ENCODE peak calls at places on chromosomes 3 and 15, in seven cellular contexts. One of them, this sample, is unnamed.

GRCh38 chr3:48352546-48352945 is 19.1 kb upstream of the SPINK8 start:
- DNase-seq in mucosa of descending colon: no peak
- DNase-seq in CD8-positive, alpha-beta T cell: no peak
- DNase-seq in PC-3: no peak
- DNase-seq in cardiac muscle cell: no peak
- DNase-seq in pancreas: no peak
- DNase-seq in left ventricle myocardium inferior: no peak
- DNase-seq in this sample: no peak

GRCh38 chr3:122916580-122916979 is 111.0 kb downstream of the SEMA5B start:
- DNase-seq in CD8-positive, alpha-beta T cell: no peak
- DNase-seq in PC-3: no peak
- DNase-seq in left ventricle myocardium inferior: no peak
- DNase-seq in pancreas: no peak
- DNase-seq in mucosa of descending colon: no peak
- DNase-seq in cardiac muscle cell: no peak
- DNase-seq in this sample: no peak

GRCh38 chr15:99427210-99427609 is 138.6 kb upstream of the MEF2A start:
- DNase-seq in pancreas: no peak
- DNase-seq in PC-3: no peak
- DNase-seq in cardiac muscle cell: no peak
- DNase-seq in CD8-positive, alpha-beta T cell: no peak
- DNase-seq in left ventricle myocardium inferior: no peak
- DNase-seq in mucosa of descending colon: no peak
- DNase-seq in this sample: no peak

GRCh38 chr3:197432407-197433127 is 123.2 kb downstream of the BDH1 start:
- DNase-seq in cardiac muscle cell: peak; percentile 48
- DNase-seq in mucosa of descending colon: no peak
- DNase-seq in CD8-positive, alpha-beta T cell: no peak
- DNase-seq in pancreas: no peak
- DNase-seq in PC-3: no peak
- DNase-seq in left ventricle myocardium inferior: no peak
- DNase-seq in this sample: no peak

GRCh38 chr3:55426486-55426885 is 60.6 kb downstream of the WNT5A start:
- DNase-seq in PC-3: no peak
- DNase-seq in left ventricle myocardium inferior: no peak
- DNase-seq in pancreas: no peak
- DNase-seq in cardiac muscle cell: no peak
- DNase-seq in CD8-positive, alpha-beta T cell: no peak
- DNase-seq in mucosa of descending colon: no peak
- DNase-seq in this sample: no peak

GRCh38 chr15:68040144-68040543 is 14.0 kb upstream of the PIAS1 start:
- DNase-seq in mucosa of descending colon: no peak
- DNase-seq in cardiac muscle cell: no peak
- DNase-seq in CD8-positive, alpha-beta T cell: no peak
- DNase-seq in pancreas: no peak
- DNase-seq in left ventricle myocardium inferior: no peak
- DNase-seq in PC-3: no peak
- DNase-seq in this sample: no peak

GRCh38 chr15:90349072-90349471 is 3.0 kb upstream of the ZNF774 start:
- DNase-seq in PC-3: no peak
- DNase-seq in left ventricle myocardium inferior: no peak
- DNase-seq in cardiac muscle cell: no peak
- DNase-seq in CD8-positive, alpha-beta T cell: no peak
- DNase-seq in pancreas: peak; percentile 39
- DNase-seq in mucosa of descending colon: no peak
- DNase-seq in this sample: no peak

GRCh38 chr15:92617197-92618037 is 38.2 kb downstream of the FAM174B start:
- DNase-seq in PC-3: peak; percentile 77
- DNase-seq in mucosa of descending colon: peak; percentile 76
- DNase-seq in CD8-positive, alpha-beta T cell: no peak
- DNase-seq in left ventricle myocardium inferior: peak; percentile 74
- DNase-seq in pancreas: peak; percentile 87
- DNase-seq in cardiac muscle cell: peak; percentile 93
- DNase-seq in this sample: peak; percentile 94

GRCh38 chr3:30135190-30135589 is 471.2 kb upstream of the TGFBR2 start:
- DNase-seq in left ventricle myocardium inferior: peak; percentile 21
- DNase-seq in PC-3: peak; percentile 48
- DNase-seq in CD8-positive, alpha-beta T cell: no peak
- DNase-seq in cardiac muscle cell: peak; percentile 39
- DNase-seq in pancreas: no peak
- DNase-seq in mucosa of descending colon: no peak
- DNase-seq in this sample: no peak

GRCh38 chr3:197227780-197228574 is 70.4 kb downstream of the DLG1 start:
- DNase-seq in PC-3: no peak
- DNase-seq in left ventricle myocardium inferior: no peak
- DNase-seq in pancreas: no peak
- DNase-seq in CD8-positive, alpha-beta T cell: no peak
- DNase-seq in cardiac muscle cell: no peak
- DNase-seq in mucosa of descending colon: no peak
- DNase-seq in this sample: no peak

GRCh38 chr3:178436773-178437172 is 99.5 kb upstream of the KCNMB2 start:
- DNase-seq in CD8-positive, alpha-beta T cell: no peak
- DNase-seq in mucosa of descending colon: no peak
- DNase-seq in pancreas: no peak
- DNase-seq in cardiac muscle cell: peak; percentile 72
- DNase-seq in left ventricle myocardium inferior: no peak
- DNase-seq in PC-3: peak; percentile 60
- DNase-seq in this sample: no peak

GRCh38 chr3:115861166-115861733 is 237.9 kb downstream of the GAP43 start:
- DNase-seq in CD8-positive, alpha-beta T cell: no peak
- DNase-seq in left ventricle myocardium inferior: no peak
- DNase-seq in pancreas: no peak
- DNase-seq in cardiac muscle cell: no peak
- DNase-seq in mucosa of descending colon: no peak
- DNase-seq in PC-3: no peak
- DNase-seq in this sample: no peak

GRCh38 chr3:143851331-143852017 is 3.2 kb upstream of the SLC9A9 start:
- DNase-seq in CD8-positive, alpha-beta T cell: no peak
- DNase-seq in cardiac muscle cell: no peak
- DNase-seq in pancreas: no peak
- DNase-seq in left ventricle myocardium inferior: no peak
- DNase-seq in PC-3: no peak
- DNase-seq in mucosa of descending colon: no peak
- DNase-seq in this sample: no peak

GRCh38 chr3:159832024-159832423 is 156.6 kb upstream of the IL12A start:
- DNase-seq in cardiac muscle cell: no peak
- DNase-seq in PC-3: no peak
- DNase-seq in mucosa of descending colon: no peak
- DNase-seq in pancreas: no peak
- DNase-seq in left ventricle myocardium inferior: no peak
- DNase-seq in CD8-positive, alpha-beta T cell: no peak
- DNase-seq in this sample: no peak

GRCh38 chr3:188890572-188891270 is 281.1 kb upstream of the TPRG1 start:
- DNase-seq in CD8-positive, alpha-beta T cell: no peak
- DNase-seq in left ventricle myocardium inferior: no peak
- DNase-seq in cardiac muscle cell: peak; percentile 54
- DNase-seq in pancreas: no peak
- DNase-seq in PC-3: peak; percentile 19
- DNase-seq in mucosa of descending colon: no peak
- DNase-seq in this sample: no peak

GRCh38 chr3:61929631-61930030 is 368.3 kb downstream of the PTPRG start:
- DNase-seq in cardiac muscle cell: no peak
- DNase-seq in pancreas: no peak
- DNase-seq in left ventricle myocardium inferior: no peak
- DNase-seq in CD8-positive, alpha-beta T cell: no peak
- DNase-seq in PC-3: no peak
- DNase-seq in mucosa of descending colon: no peak
- DNase-seq in this sample: no peak

GRCh38 chr3:61928776-61929175 is 367.4 kb downstream of the PTPRG start:
- DNase-seq in mucosa of descending colon: no peak
- DNase-seq in pancreas: no peak
- DNase-seq in left ventricle myocardium inferior: no peak
- DNase-seq in cardiac muscle cell: no peak
- DNase-seq in CD8-positive, alpha-beta T cell: no peak
- DNase-seq in PC-3: no peak
- DNase-seq in this sample: no peak

GRCh38 chr3:61926913-61927312 is 365.5 kb downstream of the PTPRG start:
- DNase-seq in left ventricle myocardium inferior: no peak
- DNase-seq in CD8-positive, alpha-beta T cell: no peak
- DNase-seq in mucosa of descending colon: no peak
- DNase-seq in cardiac muscle cell: peak; percentile 69
- DNase-seq in pancreas: no peak
- DNase-seq in PC-3: no peak
- DNase-seq in this sample: no peak

GRCh38 chr3:61927332-61927731 is 366.0 kb downstream of the PTPRG start:
- DNase-seq in pancreas: no peak
- DNase-seq in CD8-positive, alpha-beta T cell: no peak
- DNase-seq in PC-3: no peak
- DNase-seq in left ventricle myocardium inferior: peak; percentile 83
- DNase-seq in mucosa of descending colon: peak; percentile 31
- DNase-seq in cardiac muscle cell: peak; percentile 91
- DNase-seq in this sample: no peak

GRCh38 chr3:61928020-61928419 is 366.6 kb downstream of the PTPRG start:
- DNase-seq in left ventricle myocardium inferior: no peak
- DNase-seq in pancreas: no peak
- DNase-seq in cardiac muscle cell: peak; percentile 27
- DNase-seq in PC-3: no peak
- DNase-seq in CD8-positive, alpha-beta T cell: no peak
- DNase-seq in mucosa of descending colon: no peak
- DNase-seq in this sample: no peak
- H3K4me1 ChIP-seq in left ventricle myocardium inferior: peaks cover 76% of the 10 kb centered on the region
- H3K4me1 ChIP-seq in pancreas: no peaks in the 10 kb centered on the region
- H3K4me1 ChIP-seq in cardiac muscle cell: peaks cover 34% of the 10 kb centered on the region
- H3K4me1 ChIP-seq in PC-3: no peaks in the 10 kb centered on the region
- H3K4me1 ChIP-seq in CD8-positive, alpha-beta T cell: no peaks in the 10 kb centered on the region
- H3K4me1 ChIP-seq in mucosa of descending colon: no peaks in the 10 kb centered on the region
- H3K4me1 ChIP-seq in this sample: no peaks in the 10 kb centered on the region

GRCh38 chr3:72093270-72093669 is 308.3 kb upstream of the PROK2 start:
- DNase-seq in cardiac muscle cell: no peak
- DNase-seq in mucosa of descending colon: no peak
- DNase-seq in left ventricle myocardium inferior: no peak
- DNase-seq in CD8-positive, alpha-beta T cell: no peak
- DNase-seq in PC-3: no peak
- DNase-seq in pancreas: no peak
- DNase-seq in this sample: no peak

GRCh38 chr3:72097053-72097452 is 312.1 kb upstream of the PROK2 start:
- DNase-seq in PC-3: no peak
- DNase-seq in left ventricle myocardium inferior: no peak
- DNase-seq in CD8-positive, alpha-beta T cell: no peak
- DNase-seq in mucosa of descending colon: no peak
- DNase-seq in pancreas: no peak
- DNase-seq in cardiac muscle cell: no peak
- DNase-seq in this sample: no peak

GRCh38 chr3:72088486-72089025 is 303.6 kb upstream of the PROK2 start:
- DNase-seq in pancreas: no peak
- DNase-seq in mucosa of descending colon: no peak
- DNase-seq in left ventricle myocardium inferior: no peak
- DNase-seq in CD8-positive, alpha-beta T cell: no peak
- DNase-seq in cardiac muscle cell: no peak
- DNase-seq in PC-3: no peak
- DNase-seq in this sample: no peak

GRCh38 chr3:72095521-72095920 is 310.6 kb upstream of the PROK2 start:
- DNase-seq in PC-3: no peak
- DNase-seq in left ventricle myocardium inferior: no peak
- DNase-seq in CD8-positive, alpha-beta T cell: no peak
- DNase-seq in mucosa of descending colon: no peak
- DNase-seq in pancreas: no peak
- DNase-seq in cardiac muscle cell: no peak
- DNase-seq in this sample: no peak

DNA sequence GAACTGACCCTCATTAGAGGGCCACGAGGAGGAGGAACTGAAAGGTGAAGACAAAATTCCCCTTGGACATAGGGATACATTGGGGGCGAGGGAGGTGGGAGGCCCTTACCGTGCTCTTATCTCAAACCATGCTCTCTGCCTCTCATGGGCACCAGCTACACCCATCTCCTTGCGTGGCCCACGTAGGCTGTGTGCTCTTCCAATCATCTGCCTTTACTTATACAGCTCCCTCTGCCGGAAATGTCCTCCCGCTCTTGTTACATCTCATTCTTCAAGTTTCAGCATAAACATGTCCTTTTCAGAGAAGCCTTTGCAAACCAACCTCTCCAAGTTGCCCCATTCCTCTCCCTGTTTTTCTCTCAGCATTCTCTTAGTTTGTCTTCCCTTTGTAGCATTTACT is 307.8 kb upstream of the PROK2 start:
- DNase-seq in cardiac muscle cell: no peak
- DNase-seq in left ventricle myocardium inferior: no peak
- DNase-seq in CD8-positive, alpha-beta T cell: no peak
- DNase-seq in pancreas: no peak
- DNase-seq in mucosa of descending colon: no peak
- DNase-seq in PC-3: no peak
- DNase-seq in this sample: no peak
- TF ChIP-seq CTCF in cardiac muscle cell: no peak
- TF ChIP-seq CTCF in left ventricle myocardium inferior: no peak
- TF ChIP-seq CTCF in CD8-positive, alpha-beta T cell: no peak
- TF ChIP-seq CTCF in pancreas: no peak
- TF ChIP-seq CTCF in mucosa of descending colon: no peak
- TF ChIP-seq CTCF in PC-3: peak; percentile 11
- TF ChIP-seq CTCF in this sample: no peak

GRCh38 chr3:195183071-195183776 is 87.7 kb downstream of the XXYLT1 start:
- DNase-seq in mucosa of descending colon: no peak
- DNase-seq in pancreas: no peak
- DNase-seq in PC-3: no peak
- DNase-seq in CD8-positive, alpha-beta T cell: no peak
- DNase-seq in left ventricle myocardium inferior: no peak
- DNase-seq in cardiac muscle cell: no peak
- DNase-seq in this sample: no peak
- H3K4me1 ChIP-seq in mucosa of descending colon: peaks cover 2% of the 10 kb centered on the region
- H3K4me1 ChIP-seq in pancreas: no peaks in the 10 kb centered on the region
- H3K4me1 ChIP-seq in PC-3: peaks cover 29% of the 10 kb centered on the region
- H3K4me1 ChIP-seq in CD8-positive, alpha-beta T cell: peaks cover 8% of the 10 kb centered on the region
- H3K4me1 ChIP-seq in left ventricle myocardium inferior: peaks cover 88% of the 10 kb centered on the region
- H3K4me1 ChIP-seq in cardiac muscle cell: peaks cover 14% of the 10 kb centered on the region
- H3K4me1 ChIP-seq in this sample: no peaks in the 10 kb centered on the region

DNA sequence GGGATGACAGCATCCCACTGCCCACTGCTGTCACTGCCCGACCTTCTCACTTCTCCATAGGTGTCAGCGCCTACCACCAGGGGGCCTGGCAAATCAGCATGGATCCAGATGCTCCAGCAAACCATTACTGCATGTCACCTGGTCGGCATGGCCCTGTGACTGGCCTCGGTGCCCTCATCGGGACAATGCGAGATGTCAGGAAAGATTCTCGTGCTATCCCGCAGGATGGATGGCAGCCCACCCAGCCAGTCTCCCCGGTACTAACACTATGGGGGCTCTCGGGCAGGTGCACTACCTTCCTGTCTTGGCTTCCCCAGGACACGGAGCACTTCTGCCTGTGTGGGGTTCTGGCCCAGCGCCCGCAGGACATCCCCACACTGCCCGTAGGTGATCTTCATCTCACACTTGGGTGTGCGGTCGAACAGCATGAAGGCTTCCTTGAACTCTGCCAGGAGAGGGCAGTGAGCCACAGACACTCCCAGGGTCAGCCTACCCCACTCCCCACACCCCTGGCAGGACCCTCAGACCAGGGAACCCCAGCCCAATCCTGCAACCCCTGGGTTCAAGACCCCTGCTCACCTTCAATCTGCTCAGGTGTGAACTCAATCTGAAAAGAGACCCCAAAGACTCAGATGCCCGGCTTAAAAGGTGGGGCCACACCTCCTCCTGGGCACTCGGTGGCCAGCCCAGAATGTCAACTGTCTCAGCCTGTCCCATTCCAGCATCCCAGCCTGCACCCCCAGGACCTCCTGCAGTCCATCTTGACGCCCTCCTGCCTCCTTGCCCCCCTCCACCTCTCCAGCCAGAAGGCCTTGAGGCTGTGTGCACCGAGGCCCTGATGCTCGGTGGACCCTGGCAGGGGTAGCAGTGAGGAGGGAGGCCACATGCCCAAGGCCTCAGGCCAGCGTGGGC is 2.6 kb downstream of the MYL3 start:
- DNase-seq in PC-3: peak; percentile 44
- DNase-seq in cardiac muscle cell: no peak
- DNase-seq in CD8-positive, alpha-beta T cell: no peak
- DNase-seq in mucosa of descending colon: peak; percentile 45
- DNase-seq in left ventricle myocardium inferior: peak; percentile 44
- DNase-seq in pancreas: peak; percentile 64
- DNase-seq in this sample: peak; percentile 61
- TF ChIP-seq CTCF in PC-3: peak; percentile 70
- TF ChIP-seq CTCF in cardiac muscle cell: peak; percentile 49
- TF ChIP-seq CTCF in CD8-positive, alpha-beta T cell: peak; percentile 23
- TF ChIP-seq CTCF in mucosa of descending colon: no peak
- TF ChIP-seq CTCF in left ventricle myocardium inferior: peak; percentile 58
- TF ChIP-seq CTCF in pancreas: no peak
- TF ChIP-seq CTCF in this sample: peak; percentile 67